ENCODE peak calls at places on chromosomes 7 and 10, in seven cellular contexts. F, W, M, G, Z, J and D are unnamed samples.

GRCh38 chr7:117808910-117809705 is 64.1 kb downstream of the CTTNBP2 start:
- DNase-seq in J (peak; percentile 74), G (no peak), W (no peak), Z (no peak), F (no peak), M (no peak), D (no peak)

GRCh38 chr10:95864906-95865813 is 42.6 kb upstream of the CC2D2B start:
- DNase-seq in Z (peak; percentile 52), F (no peak), M (peak; percentile 36), G (peak; percentile 85), W (peak; percentile 65), J (peak; percentile 79), D (no peak)

GRCh38 chr7:143388491-143389101 is 7.5 kb downstream of the ZYX start:
- DNase-seq in M (no peak), J (no peak), F (no peak), Z (no peak), W (no peak), G (no peak), D (no peak)

GRCh38 chr7:48249162-48249561 is 77.9 kb downstream of the ABCA13 start:
- DNase-seq in F (no peak), M (no peak), G (no peak), J (no peak), Z (no peak), W (no peak), D (no peak)

GRCh38 chr10:1010703-1011102 is 15.0 kb downstream of the IDI2 start:
- DNase-seq in M (no peak), G (no peak), W (no peak), J (no peak), Z (no peak), F (no peak), D (no peak)

GRCh38 chr10:114260366-114260765 is 21.3 kb downstream of the VWA2 start:
- DNase-seq in W (no peak), G (no peak), Z (no peak), M (no peak), F (no peak), J (no peak), D (no peak)

GRCh38 chr7:92813390-92814024 is 22.9 kb downstream of the CDK6 start:
- DNase-seq in M (no peak), F (no peak), G (no peak), Z (no peak), W (no peak), J (peak; percentile 56), D (no peak)

GRCh38 chr10:122286872-122287271 is 15.8 kb downstream of the BTBD16 start:
- DNase-seq in W (no peak), Z (peak; percentile 84), G (peak; percentile 43), F (no peak), J (peak; percentile 94), M (peak; percentile 51), D (no peak)

GRCh38 chr7:122762071-122762470 is 59.3 kb upstream of the RNF148 start:
- DNase-seq in F (no peak), Z (no peak), W (no peak), M (no peak), G (no peak), J (no peak), D (no peak)

GRCh38 chr7:157355784-157356511 is 19.1 kb downstream of the DNAJB6 start:
- DNase-seq in M (peak; percentile 59), F (no peak), W (no peak), Z (peak; percentile 73), J (peak; percentile 24), G (peak; percentile 33), D (no peak)

GRCh38 chr10:72660220-72660619 is 31.7 kb upstream of the MCU start:
- DNase-seq in F (no peak), M (no peak), G (no peak), W (no peak), J (no peak), Z (no peak), D (no peak)

GRCh38 chr7:672891-673290 is 53.6 kb upstream of the DNAAF5 start:
- DNase-seq in M (no peak), G (no peak), J (no peak), Z (no peak), W (no peak), F (no peak), D (no peak)

GRCh38 chr7:668139-668871 is 58.2 kb upstream of the DNAAF5 start:
- DNase-seq in J (peak; percentile 80), Z (no peak), G (peak; percentile 68), W (no peak), M (peak; percentile 48), F (no peak), D (no peak)

DNA sequence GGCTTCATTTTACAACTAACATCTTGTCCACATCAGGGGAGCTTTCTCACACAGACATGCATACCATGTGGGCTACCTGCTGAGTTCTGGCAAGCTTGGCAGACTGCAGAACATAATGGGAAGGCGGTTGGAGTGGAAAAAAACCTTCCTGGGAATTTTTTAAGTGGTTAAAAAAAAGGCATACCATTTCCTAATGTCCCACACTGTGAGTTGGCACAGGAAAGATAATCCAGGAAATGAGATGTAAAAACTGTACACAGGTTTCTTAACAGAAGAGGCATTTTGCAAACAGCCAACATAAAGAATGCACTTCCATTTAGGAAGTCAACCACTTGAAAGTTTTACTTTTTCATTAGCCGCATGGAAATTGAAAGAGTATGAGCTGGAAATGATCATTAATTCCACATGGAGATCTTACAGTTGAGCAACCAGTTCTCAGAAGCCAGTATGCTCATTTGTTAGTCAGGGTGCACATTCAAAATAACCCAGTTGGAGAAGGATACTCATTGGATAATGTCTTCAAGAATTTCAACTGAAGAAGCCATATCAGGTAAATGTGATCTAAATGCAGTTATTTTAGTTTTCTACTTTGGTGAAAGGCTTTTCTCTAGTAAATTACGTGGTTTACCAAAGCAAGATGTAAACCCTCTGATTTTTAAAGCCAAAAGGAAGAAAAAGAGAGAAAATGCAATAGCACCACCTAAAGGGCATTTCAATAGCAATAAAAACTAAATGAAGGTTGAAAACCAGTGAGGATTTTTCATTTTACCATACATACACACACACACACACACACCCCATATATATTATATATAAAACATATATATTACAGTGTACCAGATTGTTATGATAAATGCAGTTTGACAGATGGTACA is 194.0 kb downstream of the TAX1BP1 start:
- DNase-seq in M (no peak), W (no peak), G (peak; percentile 67), F (no peak), Z (no peak), J (peak; percentile 91), D (no peak)
- TF ChIP-seq CTCF in M (peak; percentile 35), W (peak; percentile 23), G (peak; percentile 13), F (no peak), Z (peak; percentile 50), J (peak; percentile 37), D (peak; percentile 33)

GRCh38 chr7:24010495-24010894 is 273.5 kb upstream of the NPY start:
- DNase-seq in W (no peak), M (no peak), J (no peak), G (no peak), Z (no peak), F (no peak), D (no peak)

GRCh38 chr7:24005517-24005916 is 278.5 kb upstream of the NPY start:
- DNase-seq in M (no peak), F (no peak), G (no peak), W (no peak), Z (no peak), J (no peak), D (no peak)
- TF ChIP-seq CTCF in M (no peak), F (no peak), G (no peak), W (no peak), Z (no peak), J (no peak), D (no peak)

GRCh38 chr7:159098424-159098786 is 46.3 kb downstream of the VIPR2 start:
- DNase-seq in J (no peak), W (no peak), F (no peak), M (no peak), Z (no peak), G (no peak), D (no peak)

GRCh38 chr7:159099217-159099655 is 45.4 kb downstream of the VIPR2 start:
- DNase-seq in G (no peak), W (no peak), F (peak; percentile 7), J (no peak), M (no peak), Z (no peak), D (no peak)

GRCh38 chr7:159099711-159100231 is 44.9 kb downstream of the VIPR2 start:
- DNase-seq in F (peak; percentile 14), G (no peak), Z (no peak), W (no peak), M (no peak), J (no peak), D (no peak)

GRCh38 chr7:159097661-159098423 is 46.8 kb downstream of the VIPR2 start:
- DNase-seq in Z (no peak), F (peak; percentile 16), J (no peak), W (no peak), G (no peak), M (no peak), D (no peak)

GRCh38 chr7:159098795-159099194 is 45.9 kb downstream of the VIPR2 start:
- DNase-seq in J (no peak), M (no peak), F (peak; percentile 5), W (no peak), Z (no peak), G (peak; percentile 1), D (no peak)
- TF ChIP-seq CTCF in J (no peak), M (peak; percentile 13), F (no peak), W (no peak), Z (no peak), G (no peak), D (no peak)

GRCh38 chr10:74827694-74828093 is 1.3 kb downstream of the KAT6B start:
- DNase-seq in J (no peak), F (no peak), G (no peak), M (no peak), W (no peak), Z (no peak), D (no peak)

GRCh38 chr10:74825371-74826141 is 844 bp upstream of the KAT6B start:
- DNase-seq in F (no peak), G (peak; percentile 34), M (peak; percentile 50), J (no peak), Z (no peak), W (peak; percentile 65), D (no peak)

GRCh38 chr10:74825033-74825370 is 1.4 kb upstream of the KAT6B start:
- DNase-seq in Z (no peak), G (no peak), J (no peak), W (peak; percentile 72), F (no peak), M (peak; percentile 42), D (no peak)

GRCh38 chr10:74827045-74827441 is 643 bp downstream of the KAT6B start:
- DNase-seq in W (no peak), M (no peak), F (no peak), J (no peak), G (no peak), Z (no peak), D (peak; percentile 38)

DNA sequence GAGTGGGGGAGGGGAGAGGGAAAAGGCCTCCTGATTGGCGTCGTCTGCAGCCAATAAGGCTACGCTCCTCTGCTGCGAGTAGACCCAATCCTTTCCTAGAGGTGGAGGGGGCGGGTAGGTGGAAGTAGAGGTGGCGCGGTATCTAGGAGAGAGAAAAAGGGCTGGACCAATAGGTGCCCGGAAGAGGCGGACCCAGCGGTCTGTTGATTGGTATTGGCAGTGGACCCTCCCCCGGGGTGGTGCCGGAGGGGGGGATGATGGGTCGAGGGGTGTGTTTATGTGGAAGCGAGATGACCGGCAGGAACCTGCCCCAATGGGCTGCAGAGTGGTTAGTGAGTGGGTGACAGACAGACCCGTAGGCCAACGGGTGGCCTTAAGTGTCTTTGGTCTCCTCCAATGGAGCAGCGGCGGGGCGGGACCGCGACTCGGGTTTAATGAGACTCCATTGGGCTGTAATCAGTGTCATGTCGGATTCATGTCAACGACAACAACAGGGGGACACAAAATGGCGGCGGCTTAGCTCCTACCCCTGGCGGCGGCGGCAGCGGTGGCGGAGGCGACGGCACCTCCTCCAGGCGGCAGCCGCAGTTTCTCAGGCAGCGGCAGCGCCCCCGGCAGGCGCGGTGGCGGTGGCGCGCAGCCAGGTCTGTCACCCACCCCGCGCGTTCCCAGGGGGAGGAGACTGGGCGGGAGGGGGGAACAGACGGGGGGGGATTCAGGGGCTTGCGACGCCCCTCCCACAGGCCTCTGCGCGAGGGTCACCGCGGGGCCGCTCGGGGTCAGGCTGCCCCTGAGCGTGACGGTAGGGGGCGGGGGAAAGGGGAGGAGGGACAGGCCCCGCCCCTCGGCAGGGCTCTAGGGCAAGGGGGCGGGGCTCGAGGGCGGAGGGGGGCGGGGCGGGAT is at the start of gene KAT6B:
- DNase-seq in J (peak; percentile 100), G (peak; percentile 100), W (peak; percentile 96), M (peak; percentile 100), Z (peak; percentile 100), F (peak; percentile 100), D (peak; percentile 81)
- TF ChIP-seq CTCF in J (peak; percentile 24), G (peak; percentile 30), W (peak; percentile 42), M (peak; percentile 39), Z (peak; percentile 31), F (no peak), D (no peak)